ENCODE peak calls at places on chromosome 9, in four cellular contexts. One of them, this sample, is unnamed.

GRCh38 chr9:119400607-119401006 is 31.4 kb upstream of the BRINP1 start:
- DNase-seq in H9: no peak
- DNase-seq in IMR-90: no peak
- DNase-seq in H1: no peak
- DNase-seq in this sample: no peak

GRCh38 chr9:108654566-108654965 is 201.2 kb downstream of the ACTL7B start:
- DNase-seq in H9: no peak
- DNase-seq in IMR-90: no peak
- DNase-seq in H1: no peak
- DNase-seq in this sample: no peak

GRCh38 chr9:22037954-22038690 is 29.0 kb upstream of the CDKN2B start:
- DNase-seq in H9: no peak
- DNase-seq in IMR-90: peak; percentile 47
- DNase-seq in H1: no peak
- DNase-seq in this sample: no peak

GRCh38 chr9:122941560-122942234 is 877 bp downstream of the RABGAP1 start:
- DNase-seq in H9: no peak
- DNase-seq in IMR-90: peak; percentile 76
- DNase-seq in H1: no peak
- DNase-seq in this sample: peak; percentile 67

GRCh38 chr9:133403766-133404439 is 13.9 kb downstream of the REXO4 start:
- DNase-seq in H9: peak; percentile 81
- DNase-seq in IMR-90: no peak
- DNase-seq in H1: peak; percentile 76
- DNase-seq in this sample: peak; percentile 57

GRCh38 chr9:108994695-108995094 is 18.6 kb downstream of the CTNNAL1 start:
- DNase-seq in H9: no peak
- DNase-seq in IMR-90: peak; percentile 58
- DNase-seq in H1: no peak
- DNase-seq in this sample: no peak

GRCh38 chr9:6024035-6024554 is 8.7 kb upstream of the RANBP6 start:
- DNase-seq in H9: no peak
- DNase-seq in IMR-90: no peak
- DNase-seq in H1: peak; percentile 50
- DNase-seq in this sample: peak; percentile 46

GRCh38 chr9:129539446-129539845 is 81.5 kb downstream of the C9orf50 start:
- DNase-seq in H9: no peak
- DNase-seq in IMR-90: no peak
- DNase-seq in H1: no peak
- DNase-seq in this sample: no peak

GRCh38 chr9:105890046-105890822 is 195.9 kb downstream of the TMEM38B start:
- DNase-seq in H9: no peak
- DNase-seq in IMR-90: no peak
- DNase-seq in H1: no peak
- DNase-seq in this sample: peak; percentile 64

GRCh38 chr9:124771867-124772621 is 933 bp upstream of the NR6A1 start:
- DNase-seq in H9: peak; percentile 88
- DNase-seq in IMR-90: peak; percentile 68
- DNase-seq in H1: peak; percentile 95
- DNase-seq in this sample: peak; percentile 91
- H4K8ac ChIP-seq in H9: no peak overlapping the region
- H4K8ac ChIP-seq in IMR-90: no peak overlapping the region
- H4K8ac ChIP-seq in H1: no peak overlapping the region
- H4K8ac ChIP-seq in this sample: no peak overlapping the region

GRCh38 chr9:70421020-70421271 is 6.5 kb upstream of the KLF9 start:
- DNase-seq in H9: no peak
- DNase-seq in IMR-90: no peak
- DNase-seq in H1: no peak
- DNase-seq in this sample: no peak
- H2BK15ac ChIP-seq in H9: no peak overlapping the region
- H2BK15ac ChIP-seq in IMR-90: peak overlapping the region; percentile 83
- H2BK15ac ChIP-seq in H1: peak overlapping the region; percentile 88
- H2BK15ac ChIP-seq in this sample: no peak overlapping the region

GRCh38 chr9:73916016-73916673 is 581.0 kb upstream of the RORB start:
- DNase-seq in H9: peak; percentile 45
- DNase-seq in IMR-90: no peak
- DNase-seq in H1: peak; percentile 48
- DNase-seq in this sample: peak; percentile 71
- H3K56ac ChIP-seq in H9: no peak overlapping the region
- H3K56ac ChIP-seq in IMR-90: no peak overlapping the region
- H3K56ac ChIP-seq in H1: no peak overlapping the region
- H3K56ac ChIP-seq in this sample: no peak overlapping the region

DNA sequence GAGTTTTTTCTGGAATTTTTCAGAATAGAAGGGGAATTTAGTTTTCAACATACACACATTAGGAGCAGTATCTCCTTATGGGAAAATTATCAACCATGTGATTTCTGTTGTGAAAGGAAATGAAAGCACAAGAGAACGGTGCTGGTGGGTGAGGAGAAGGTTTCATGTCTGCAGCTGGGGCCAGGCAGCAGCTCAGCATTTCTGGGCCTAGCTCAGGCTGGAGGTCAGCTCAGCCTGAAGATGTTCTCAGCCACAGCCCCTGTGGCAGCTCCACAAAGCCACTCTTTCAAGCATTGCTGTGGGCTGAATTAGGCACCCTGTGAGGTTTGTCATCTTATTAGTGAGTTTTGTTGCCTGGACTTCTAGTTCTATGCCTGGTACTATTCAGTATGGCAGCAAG is 90.3 kb downstream of the DIRAS2 start:
- DNase-seq in H9: no peak
- DNase-seq in IMR-90: no peak
- DNase-seq in H1: no peak
- DNase-seq in this sample: no peak
- H4K8ac ChIP-seq in H9: no peak overlapping the region
- H4K8ac ChIP-seq in IMR-90: no peak overlapping the region
- H4K8ac ChIP-seq in H1: no peak overlapping the region
- H4K8ac ChIP-seq in this sample: no peak overlapping the region

GRCh38 chr9:135343136-135343535 is 136.4 kb upstream of the PPP1R26 start:
- DNase-seq in H9: no peak
- DNase-seq in IMR-90: no peak
- DNase-seq in H1: no peak
- DNase-seq in this sample: no peak
- H2BK15ac ChIP-seq in H9: no peak overlapping the region
- H2BK15ac ChIP-seq in IMR-90: no peak overlapping the region
- H2BK15ac ChIP-seq in H1: peak overlapping the region; percentile 98
- H2BK15ac ChIP-seq in this sample: no peak overlapping the region

GRCh38 chr9:111925784-111926183 is 29.2 kb downstream of the UGCG start:
- DNase-seq in H9: no peak
- DNase-seq in IMR-90: no peak
- DNase-seq in H1: no peak
- DNase-seq in this sample: no peak
- H3K56ac ChIP-seq in H9: no peak overlapping the region
- H3K56ac ChIP-seq in IMR-90: no peak overlapping the region
- H3K56ac ChIP-seq in H1: no peak overlapping the region
- H3K56ac ChIP-seq in this sample: no peak overlapping the region

This sample was measured in mesendoderm.